ENCODE peak calls at places on chromosome 5, in eight cellular contexts. C is left lung, T is heart right ventricle, K is H9, R is Peyer's patch, U is suprapubic skin, Z is right lobe of liver, N is kidney. B is an unnamed sample.

GRCh38 chr5:73434461-73434860 is 14.1 kb downstream of the FOXD1 start:
- DNase-seq in T (no peak), N (no peak), U (no peak), K (no peak), Z (no peak), R (no peak), C (no peak), B (no peak)

GRCh38 chr5:87229780-87230179 is 37.9 kb upstream of the RASA1 start:
- DNase-seq in C (no peak), U (no peak), R (no peak), T (no peak), N (no peak), K (no peak), Z (no peak), B (no peak)

GRCh38 chr5:93532370-93532769 is 48.6 kb downstream of the NR2F1-AS1 start:
- DNase-seq in N (peak), R (no peak), C (no peak), Z (peak), T (peak), K (no peak), U (no peak), B (peak)

GRCh38 chr5:143576721-143577484 is 173.4 kb upstream of the NR3C1 start:
- DNase-seq in N (no peak), K (no peak), Z (no peak), T (no peak), U (no peak), R (no peak), C (no peak), B (no peak)

GRCh38 chr5:14627270-14627669 is 37.2 kb upstream of the OTULIN start:
- DNase-seq in K (no peak), Z (no peak), U (no peak), N (no peak), T (no peak), C (no peak), R (no peak), B (no peak)

GRCh38 chr5:140348104-140348503 is 1.7 kb upstream of the HBEGF start:
- DNase-seq in K (no peak), Z (no peak), C (no peak), U (no peak), R (peak), N (no peak), T (no peak), B (no peak)

GRCh38 chr5:158746979-158747378 is 352.7 kb downstream of the EBF1 start:
- DNase-seq in Z (no peak), N (no peak), C (no peak), R (no peak), U (no peak), T (no peak), K (no peak), B (no peak)

GRCh38 chr5:67268233-67269011 is 71.8 kb upstream of the CD180 start:
- DNase-seq in U (peak), R (peak), N (peak), C (peak), Z (peak), K (no peak), T (peak), B (peak)

GRCh38 chr5:68433921-68434879 is 218.6 kb downstream of the PIK3R1 start:
- DNase-seq in T (peak), C (peak), Z (peak), K (peak), R (peak), U (peak), N (peak), B (peak)

GRCh38 chr5:120446068-120446492 is 18.0 kb upstream of the PRR16 start:
- DNase-seq in N (no peak), C (no peak), R (no peak), Z (no peak), U (no peak), K (no peak), T (peak), B (no peak)

GRCh38 chr5:151454166-151454565 is 6.8 kb downstream of the SLC36A1 start:
- DNase-seq in U (no peak), T (no peak), N (no peak), K (no peak), R (peak), C (no peak), Z (no peak), B (no peak)

GRCh38 chr5:144742376-144742775 is 571.7 kb downstream of the KCTD16 start:
- DNase-seq in C (no peak), R (no peak), Z (no peak), U (no peak), N (no peak), K (no peak), T (no peak), B (no peak)

GRCh38 chr5:159017787-159018186 is 81.9 kb downstream of the EBF1 start:
- DNase-seq in C (peak), T (peak), R (no peak), N (peak), U (no peak), K (peak), Z (peak), B (no peak)

GRCh38 chr5:139640432-139641115 is 7.6 kb upstream of the CXXC5 start:
- DNase-seq in N (peak), K (peak), R (peak), C (no peak), Z (no peak), U (no peak), T (no peak), B (no peak)

GRCh38 chr5:73367650-73368049 is 80.9 kb downstream of the FOXD1 start:
- DNase-seq in K (no peak), U (no peak), R (no peak), Z (no peak), N (no peak), C (no peak), T (no peak), B (no peak)

GRCh38 chr5:144710620-144711019 is 539.9 kb downstream of the KCTD16 start:
- DNase-seq in R (no peak), T (no peak), N (no peak), C (no peak), K (no peak), Z (no peak), U (no peak), B (no peak)

GRCh38 chr5:76332102-76332501 is 71.0 kb upstream of the IQGAP2 start:
- DNase-seq in N (no peak), K (no peak), U (no peak), R (peak), Z (peak), C (no peak), T (no peak), B (no peak)

GRCh38 chr5:176726746-176727527 is 79.7 kb downstream of the TSPAN17 start:
- DNase-seq in C (no peak), U (no peak), K (no peak), T (no peak), R (no peak), N (no peak), Z (no peak), B (no peak)

GRCh38 chr5:42361321-42361688 is 61.9 kb upstream of the GHR start:
- DNase-seq in Z (no peak), K (no peak), R (no peak), C (no peak), T (no peak), U (no peak), N (no peak), B (no peak)

GRCh38 chr5:11791777-11792176 is 112.5 kb downstream of the CTNND2 start:
- DNase-seq in R (no peak), N (no peak), U (no peak), T (no peak), Z (no peak), K (no peak), C (no peak), B (peak)

GRCh38 chr5:163649522-163649921 is 144.1 kb downstream of the MAT2B start:
- DNase-seq in N (no peak), C (no peak), R (no peak), U (no peak), K (no peak), T (no peak), Z (no peak), B (no peak)

GRCh38 chr5:52148679-52149078 is 639.0 kb upstream of the ITGA1 start:
- DNase-seq in K (no peak), Z (no peak), U (no peak), R (no peak), T (no peak), C (no peak), N (no peak), B (no peak)

GRCh38 chr5:149999866-150000260 is 591 bp downstream of the TIGD6 start:
- DNase-seq in U (no peak), Z (no peak), R (no peak), C (no peak), K (no peak), T (no peak), N (no peak), B (no peak)

GRCh38 chr5:90570034-90570433 is 11.4 kb downstream of the ADGRV1 start:
- DNase-seq in U (no peak), T (no peak), Z (no peak), R (no peak), C (no peak), N (no peak), K (no peak), B (no peak)

GRCh38 chr5:56669534-56670483 is 145.5 kb upstream of the MAP3K1 start:
- DNase-seq in K (peak), N (peak), U (no peak), C (no peak), T (peak), R (no peak), Z (peak), B (no peak)

GRCh38 chr5:115583474-115583873 is 18.8 kb downstream of the TICAM2 start:
- DNase-seq in C (no peak), Z (no peak), T (no peak), N (no peak), U (no peak), K (no peak), R (no peak), B (no peak)

GRCh38 chr5:32001284-32001683 is 172.8 kb downstream of the GOLPH3 start:
- DNase-seq in Z (no peak), C (no peak), K (no peak), R (no peak), N (no peak), U (no peak), T (no peak), B (no peak)

GRCh38 chr5:43875741-43876140 is 272.8 kb downstream of the NNT start:
- DNase-seq in Z (no peak), N (no peak), C (no peak), U (no peak), K (no peak), R (no peak), T (no peak), B (no peak)

GRCh38 chr5:126847318-126848221 is 70.6 kb downstream of the LMNB1 start:
- DNase-seq in C (no peak), N (peak), K (no peak), R (no peak), Z (no peak), U (no peak), T (no peak), B (no peak)

GRCh38 chr5:173315495-173316352 is 12.5 kb downstream of the STC2 start:
- DNase-seq in U (peak), N (no peak), Z (no peak), C (no peak), R (no peak), K (no peak), T (peak), B (no peak)

GRCh38 chr5:59356813-59357381 is 536.6 kb downstream of the PDE4D start:
- DNase-seq in C (peak), R (no peak), N (peak), Z (peak), K (peak), T (peak), U (no peak), B (no peak)

GRCh38 chr5:141490271-141490670 is 1.4 kb downstream of the PCDHGC5 start:
- DNase-seq in U (no peak), K (no peak), T (no peak), R (no peak), Z (peak), N (no peak), C (no peak), B (no peak)

GRCh38 chr5:141490771-141491170 is 1.9 kb downstream of the PCDHGC5 start:
- DNase-seq in N (no peak), R (no peak), Z (no peak), C (no peak), K (no peak), T (no peak), U (no peak), B (no peak)

GRCh38 chr5:141488591-141489478 is at the start of gene PCDHGC5:
- DNase-seq in N (no peak), U (peak), T (no peak), R (no peak), K (no peak), Z (peak), C (no peak), B (peak)

GRCh38 chr5:141491323-141492167 is 2.7 kb downstream of the PCDHGC5 start:
- DNase-seq in N (no peak), Z (peak), U (no peak), R (no peak), C (no peak), K (no peak), T (no peak), B (no peak)

GRCh38 chr5:141489841-141490240 is 960 bp downstream of the PCDHGC5 start:
- DNase-seq in U (peak), K (no peak), R (no peak), N (no peak), T (no peak), Z (peak), C (no peak), B (no peak)
- H3K27ac ChIP-seq in U (no peak), K (no peak), R (no peak), N (no peak), T (no peak), Z (no peak), C (no peak), B (peak)

GRCh38 chr5:133050500-133050899 is 1.3 kb upstream of the HSPA4 start:
- DNase-seq in C (no peak), N (no peak), Z (no peak), R (no peak), T (no peak), U (no peak), K (peak), B (no peak)

GRCh38 chr5:133049726-133050048 is 2.1 kb upstream of the HSPA4 start:
- DNase-seq in K (no peak), U (no peak), T (no peak), N (no peak), C (no peak), R (no peak), Z (no peak), B (no peak)

GRCh38 chr5:133052317-133053175 is 733 bp downstream of the HSPA4 start:
- DNase-seq in Z (peak), N (peak), T (peak), C (peak), K (peak), U (peak), R (peak), B (peak)

GRCh38 chr5:133051547-133052316 is at the start of gene HSPA4:
- DNase-seq in R (peak), Z (peak), T (peak), K (peak), C (peak), N (peak), U (peak), B (peak)

DNA sequence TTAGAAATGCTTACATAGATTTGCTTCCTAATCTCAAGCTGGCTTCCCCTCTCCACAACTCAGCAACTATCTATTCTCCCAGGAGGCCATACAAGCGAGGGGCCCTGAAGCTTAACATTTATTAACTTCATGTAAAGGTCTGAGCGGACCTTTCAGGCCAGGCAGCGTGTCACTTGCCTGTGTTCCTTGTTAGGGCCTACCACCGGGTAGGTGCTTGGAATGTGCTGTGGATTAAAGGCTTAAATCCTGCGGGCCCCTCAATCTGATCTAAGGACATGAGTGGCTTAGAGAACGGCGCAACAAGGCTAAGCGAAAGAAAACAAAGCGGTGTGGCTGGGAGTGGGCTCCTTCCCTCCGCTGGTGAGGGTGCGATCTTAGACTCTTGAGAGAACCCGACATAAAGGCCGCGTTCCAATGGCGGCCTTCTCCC is 681 bp upstream of the HSPA4 start:
- DNase-seq in C (no peak), Z (no peak), T (no peak), R (no peak), N (no peak), U (no peak), K (no peak), B (no peak)
- H3K27ac ChIP-seq in C (peak), Z (peak), T (peak), R (peak), N (peak), U (peak), K (peak), B (peak)

GRCh38 chr5:154287136-154287535 is 96.6 kb downstream of the GALNT10 start:
- DNase-seq in R (no peak), N (no peak), U (no peak), C (no peak), Z (no peak), T (peak), K (peak), B (no peak)
- H3K27ac ChIP-seq in R (no peak), N (peak), U (no peak), C (peak), Z (no peak), T (peak), K (no peak), B (no peak)

GRCh38 chr5:170311856-170312405 is 14.4 kb upstream of the LCP2 start:
- DNase-seq in T (no peak), C (no peak), Z (no peak), U (no peak), N (no peak), K (no peak), R (no peak), B (no peak)
- H3K27ac ChIP-seq in T (no peak), C (no peak), Z (no peak), U (no peak), N (no peak), K (no peak), R (peak), B (no peak)